ENCODE peak calls at places on chromosomes 6 and 20, in four cellular contexts. P is colonic mucosa, S is adrenal gland, X is AG10803. E is an unnamed sample.

GRCh38 chr6:104449918-104450317 is 409.8 kb downstream of the HACE1 start:
- DNase-seq in P (no peak), S (no peak), X (no peak), E (no peak)

GRCh38 chr6:87483929-87484328 is 11.2 kb downstream of the SLC35A1 start:
- DNase-seq in X (peak), S (no peak), P (no peak), E (peak)

GRCh38 chr20:17873410-17874270 is 95.0 kb downstream of the SNX5 start:
- DNase-seq in X (peak), P (peak), S (peak), E (peak)

GRCh38 chr6:1630212-1630770 is 20.6 kb downstream of the FOXC1 start:
- DNase-seq in S (no peak), P (no peak), X (no peak), E (no peak)

GRCh38 chr6:135018057-135018456 is 36.6 kb downstream of the HBS1L start:
- DNase-seq in X (no peak), P (no peak), S (no peak), E (no peak)

GRCh38 chr6:95578106-95578410 is 723 bp downstream of the MANEA start:
- DNase-seq in X (no peak), P (no peak), S (no peak), E (no peak)

GRCh38 chr6:152609125-152609670 is 28.0 kb downstream of the SYNE1 start:
- DNase-seq in P (no peak), S (no peak), X (no peak), E (no peak)

GRCh38 chr20:32823078-32823477 is 3.3 kb downstream of the MAPRE1 start:
- DNase-seq in S (peak), X (peak), P (no peak), E (peak)

GRCh38 chr6:133034509-133035206 is 206.5 kb upstream of the EYA4 start:
- DNase-seq in S (no peak), P (no peak), X (no peak), E (peak)

GRCh38 chr20:45964024-45964423 is 8.0 kb downstream of the ZNF335 start:
- DNase-seq in X (no peak), S (no peak), P (no peak), E (no peak)

GRCh38 chr20:45965169-45966002 is 6.6 kb downstream of the ZNF335 start:
- DNase-seq in S (no peak), P (no peak), X (no peak), E (no peak)

GRCh38 chr20:45959956-45960630 is 11.9 kb downstream of the ZNF335 start:
- DNase-seq in X (no peak), S (no peak), P (no peak), E (no peak)

GRCh38 chr20:45962031-45962755 is 9.8 kb downstream of the ZNF335 start:
- DNase-seq in X (no peak), P (no peak), S (no peak), E (no peak)

DNA sequence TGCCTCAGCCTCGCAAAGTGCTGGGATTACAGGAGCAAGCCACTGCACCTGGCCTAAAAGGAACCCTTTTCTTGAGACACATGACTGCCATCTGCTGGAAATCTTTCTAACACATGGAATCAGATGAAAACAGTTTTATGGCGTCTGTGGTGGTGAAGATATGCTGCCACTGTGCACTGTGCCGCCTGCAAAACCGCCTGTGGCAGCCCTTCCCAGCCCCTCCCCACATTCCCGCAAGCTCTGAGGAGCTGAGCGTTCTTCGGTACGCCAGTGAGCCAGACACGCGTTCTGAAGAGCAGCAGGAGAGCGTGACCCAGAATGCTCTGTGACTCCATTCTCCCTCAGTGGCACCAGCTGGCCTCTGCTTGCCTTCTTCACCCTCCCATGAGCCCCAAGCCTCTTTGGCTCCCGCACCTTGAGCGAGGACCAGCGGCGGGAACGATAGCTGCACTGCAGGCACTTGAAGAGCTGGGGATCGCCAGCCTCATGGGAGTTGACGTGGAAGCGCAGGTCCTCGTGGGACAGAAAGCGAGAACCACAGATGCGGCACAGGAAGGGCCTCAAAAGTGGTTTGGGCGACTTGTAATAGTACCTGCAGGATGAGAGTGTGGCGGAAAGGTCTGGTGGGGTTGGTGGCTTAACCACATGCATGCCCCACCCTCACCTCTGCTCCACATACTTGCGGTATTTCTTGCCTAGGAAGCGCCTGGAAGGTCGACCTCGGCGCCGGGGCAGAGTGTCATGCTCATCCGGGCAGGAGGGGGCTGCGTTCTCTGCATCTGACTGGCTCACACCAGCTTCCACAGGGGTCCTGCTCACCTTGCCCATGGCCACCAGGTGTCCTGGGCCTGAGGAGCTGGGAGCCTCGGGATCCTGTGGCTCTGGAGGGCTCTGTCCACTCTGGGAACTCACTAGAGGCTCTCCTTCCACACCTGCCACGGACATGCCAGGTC is 8.7 kb downstream of the ZNF335 start:
- DNase-seq in S (no peak), X (peak), P (no peak), E (peak)
- TF ChIP-seq CTCF in S (peak), X (peak), P (peak), E (peak)

GRCh38 chr6:31729515-31729978 is 448 bp upstream of the DDAH2 start:
- DNase-seq in P (peak), X (peak), S (peak), E (peak)

GRCh38 chr6:31732029-31732428 is 2.9 kb upstream of the DDAH2 start:
- DNase-seq in P (no peak), X (no peak), S (no peak), E (no peak)

GRCh38 chr6:31729979-31730630 is 1.0 kb upstream of the DDAH2 start:
- DNase-seq in X (peak), P (peak), S (peak), E (peak)

GRCh38 chr6:31728767-31729514 is at the start of gene DDAH2:
- DNase-seq in X (no peak), S (no peak), P (no peak), E (no peak)

DNA sequence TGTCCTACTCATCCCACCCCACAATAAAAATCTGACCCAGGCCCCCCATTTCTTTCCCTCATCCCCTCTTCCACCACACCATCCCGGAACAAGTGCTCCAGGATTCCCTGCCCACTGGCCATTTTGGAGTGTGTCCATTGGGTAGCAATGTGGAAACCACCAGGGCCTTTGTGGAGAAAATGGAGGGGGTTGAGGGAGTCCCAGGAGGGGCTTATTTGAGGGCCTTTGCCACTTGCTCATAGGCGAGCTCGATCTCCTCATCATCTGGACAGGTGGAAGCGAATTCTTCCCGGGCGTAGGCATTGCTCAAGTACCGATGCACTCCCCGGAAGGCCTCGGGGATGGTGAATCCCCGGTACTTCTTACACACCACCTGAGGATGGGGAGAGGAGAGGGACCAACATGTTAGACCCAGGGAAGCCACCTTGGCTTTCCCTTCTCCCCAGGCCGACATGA is 1.6 kb upstream of the DDAH2 start:
- DNase-seq in X (no peak), S (no peak), P (no peak), E (no peak)
- H3K4me3 ChIP-seq in X (peak), S (no peak), P (peak), E (peak)

DNA sequence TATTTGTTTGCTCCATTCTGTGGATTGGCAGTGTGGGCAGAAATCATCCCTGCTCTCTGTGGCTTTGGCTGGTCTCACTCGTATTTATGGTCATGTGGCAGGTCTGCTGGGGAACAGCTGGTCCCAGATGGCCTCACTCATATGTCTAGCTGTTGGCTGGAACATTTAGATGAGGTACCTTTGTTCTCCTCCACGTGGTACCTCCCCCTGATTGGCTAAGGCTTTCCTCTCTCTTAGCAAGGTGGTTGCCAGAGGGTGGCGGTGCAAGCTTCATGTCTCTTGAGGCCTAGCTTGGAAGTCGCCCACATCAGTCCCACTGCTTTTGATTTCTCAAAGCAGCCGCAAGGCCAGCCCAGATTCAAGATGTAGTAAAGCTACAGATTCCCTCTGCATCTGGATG is 348.5 kb upstream of the BTBD3 start:
- DNase-seq in S (no peak), X (no peak), P (no peak), E (no peak)
- TF ChIP-seq CTCF in S (no peak), X (no peak), P (no peak), E (no peak)

GRCh38 chr20:45282700-45283528 is 23.7 kb upstream of the RBPJL start:
- DNase-seq in P (no peak), X (no peak), S (no peak), E (no peak)
- H3K4me3 ChIP-seq in P (no peak), X (no peak), S (no peak), E (no peak)

GRCh38 chr20:45303586-45304463 is 2.8 kb upstream of the RBPJL start:
- DNase-seq in X (no peak), P (no peak), S (no peak), E (no peak)

GRCh38 chr20:45307076-45307645 is 521 bp downstream of the RBPJL start:
- DNase-seq in P (no peak), S (no peak), X (no peak), E (no peak)

GRCh38 chr20:45304464-45304999 is 2.1 kb upstream of the RBPJL start:
- DNase-seq in S (no peak), X (no peak), P (no peak), E (no peak)

GRCh38 chr20:45306431-45306982 is at the start of gene RBPJL:
- DNase-seq in P (no peak), X (no peak), S (no peak), E (no peak)

GRCh38 chr20:45305262-45305661 is 1.4 kb upstream of the RBPJL start:
- DNase-seq in S (no peak), P (no peak), X (no peak), E (no peak)
- TF ChIP-seq CTCF in S (no peak), P (no peak), X (no peak), E (peak)